ENCODE peak calls at places on chromosomes 6 and 20, in seven cellular contexts. One of them, this sample, is unnamed.

GRCh38 chr20:63518946-63519764 is 1.4 kb upstream of the PPDPF start:
- DNase-seq in lower lobe of right lung: peak
- DNase-seq in astrocyte of the spinal cord: no peak
- DNase-seq in cardiac muscle cell: no peak
- DNase-seq in A549: no peak
- DNase-seq in colonic mucosa: no peak
- DNase-seq in ecto neural progenitor cell: no peak
- DNase-seq in this sample: peak

GRCh38 chr6:124080483-124080882 is 276.8 kb downstream of the NKAIN2 start:
- DNase-seq in cardiac muscle cell: no peak
- DNase-seq in ecto neural progenitor cell: no peak
- DNase-seq in A549: no peak
- DNase-seq in astrocyte of the spinal cord: no peak
- DNase-seq in colonic mucosa: no peak
- DNase-seq in lower lobe of right lung: no peak
- DNase-seq in this sample: no peak

GRCh38 chr20:63837134-63837429 is 6.0 kb upstream of the ZBTB46 start:
- DNase-seq in astrocyte of the spinal cord: no peak
- DNase-seq in A549: no peak
- DNase-seq in ecto neural progenitor cell: no peak
- DNase-seq in colonic mucosa: no peak
- DNase-seq in lower lobe of right lung: no peak
- DNase-seq in cardiac muscle cell: no peak
- DNase-seq in this sample: no peak

GRCh38 chr20:51338692-51339440 is 203.7 kb downstream of the NFATC2 start:
- DNase-seq in colonic mucosa: no peak
- DNase-seq in A549: no peak
- DNase-seq in lower lobe of right lung: no peak
- DNase-seq in astrocyte of the spinal cord: peak
- DNase-seq in cardiac muscle cell: no peak
- DNase-seq in ecto neural progenitor cell: no peak
- DNase-seq in this sample: no peak

GRCh38 chr20:52494244-52494643 is 302.7 kb upstream of the ZFP64 start:
- DNase-seq in lower lobe of right lung: no peak
- DNase-seq in ecto neural progenitor cell: no peak
- DNase-seq in cardiac muscle cell: no peak
- DNase-seq in colonic mucosa: no peak
- DNase-seq in astrocyte of the spinal cord: peak
- DNase-seq in A549: peak
- DNase-seq in this sample: no peak

GRCh38 chr20:33751775-33752174 is 20.0 kb downstream of the ZNF341 start:
- DNase-seq in cardiac muscle cell: no peak
- DNase-seq in A549: no peak
- DNase-seq in colonic mucosa: no peak
- DNase-seq in astrocyte of the spinal cord: no peak
- DNase-seq in ecto neural progenitor cell: no peak
- DNase-seq in lower lobe of right lung: no peak
- DNase-seq in this sample: no peak

GRCh38 chr6:119738425-119738824 is 388.9 kb upstream of the MAN1A1 start:
- DNase-seq in colonic mucosa: no peak
- DNase-seq in A549: no peak
- DNase-seq in astrocyte of the spinal cord: no peak
- DNase-seq in lower lobe of right lung: no peak
- DNase-seq in cardiac muscle cell: no peak
- DNase-seq in ecto neural progenitor cell: no peak
- DNase-seq in this sample: no peak

GRCh38 chr6:51250317-51250716 is 431.6 kb downstream of the TFAP2B start:
- DNase-seq in cardiac muscle cell: no peak
- DNase-seq in astrocyte of the spinal cord: no peak
- DNase-seq in lower lobe of right lung: no peak
- DNase-seq in colonic mucosa: no peak
- DNase-seq in ecto neural progenitor cell: no peak
- DNase-seq in A549: no peak
- DNase-seq in this sample: no peak

GRCh38 chr20:22106308-22106938 is 401.0 kb downstream of the PAX1 start:
- DNase-seq in ecto neural progenitor cell: no peak
- DNase-seq in lower lobe of right lung: no peak
- DNase-seq in astrocyte of the spinal cord: peak
- DNase-seq in A549: peak
- DNase-seq in colonic mucosa: no peak
- DNase-seq in cardiac muscle cell: peak
- DNase-seq in this sample: no peak

GRCh38 chr20:38420232-38421085 is 14.7 kb downstream of the SNHG17 start:
- DNase-seq in A549: no peak
- DNase-seq in colonic mucosa: no peak
- DNase-seq in astrocyte of the spinal cord: no peak
- DNase-seq in lower lobe of right lung: no peak
- DNase-seq in ecto neural progenitor cell: no peak
- DNase-seq in cardiac muscle cell: no peak
- DNase-seq in this sample: no peak

GRCh38 chr20:43925786-43926185 is 11.1 kb downstream of the TOX2 start:
- DNase-seq in A549: no peak
- DNase-seq in astrocyte of the spinal cord: no peak
- DNase-seq in lower lobe of right lung: no peak
- DNase-seq in cardiac muscle cell: no peak
- DNase-seq in colonic mucosa: peak
- DNase-seq in ecto neural progenitor cell: no peak
- DNase-seq in this sample: peak

GRCh38 chr6:14280006-14280510 is 162.5 kb downstream of the CD83 start:
- DNase-seq in astrocyte of the spinal cord: no peak
- DNase-seq in cardiac muscle cell: no peak
- DNase-seq in ecto neural progenitor cell: no peak
- DNase-seq in colonic mucosa: no peak
- DNase-seq in lower lobe of right lung: no peak
- DNase-seq in A549: no peak
- DNase-seq in this sample: no peak

GRCh38 chr6:148514091-148514850 is 171.6 kb downstream of the SASH1 start:
- DNase-seq in A549: no peak
- DNase-seq in cardiac muscle cell: no peak
- DNase-seq in lower lobe of right lung: no peak
- DNase-seq in colonic mucosa: no peak
- DNase-seq in astrocyte of the spinal cord: no peak
- DNase-seq in ecto neural progenitor cell: no peak
- DNase-seq in this sample: no peak

GRCh38 chr20:59032713-59033059 is 551 bp upstream of the ATP5F1E start:
- DNase-seq in ecto neural progenitor cell: no peak
- DNase-seq in lower lobe of right lung: no peak
- DNase-seq in astrocyte of the spinal cord: no peak
- DNase-seq in cardiac muscle cell: no peak
- DNase-seq in A549: no peak
- DNase-seq in colonic mucosa: no peak
- DNase-seq in this sample: no peak

GRCh38 chr6:75503291-75503690 is 9.7 kb upstream of the FILIP1 start:
- DNase-seq in A549: no peak
- DNase-seq in ecto neural progenitor cell: no peak
- DNase-seq in colonic mucosa: no peak
- DNase-seq in astrocyte of the spinal cord: peak
- DNase-seq in cardiac muscle cell: no peak
- DNase-seq in lower lobe of right lung: no peak
- DNase-seq in this sample: no peak

GRCh38 chr6:39021041-39021440 is 27.5 kb upstream of the GLP1R start:
- DNase-seq in cardiac muscle cell: no peak
- DNase-seq in A549: no peak
- DNase-seq in ecto neural progenitor cell: no peak
- DNase-seq in lower lobe of right lung: no peak
- DNase-seq in astrocyte of the spinal cord: no peak
- DNase-seq in colonic mucosa: no peak
- DNase-seq in this sample: no peak